ENCODE peak calls at places on chromosomes 5 and 9, in five cellular contexts. P is esophagus muscularis mucosa, R is GM12878, K is prostate gland, Y is H1. S is an unnamed sample.
A peak's percentile ranks its signal among the peaks of the same experiment; 100 is the strongest.

GRCh38 chr9:113143432-113144227 is 7.2 kb upstream of the SLC31A2 start:
- DNase-seq in P (no peak), R (no peak), K (no peak), Y (no peak), S (no peak)

GRCh38 chr9:130201399-130201873 is 29.2 kb downstream of the NCS1 start:
- DNase-seq in P (no peak), R (no peak), K (peak; percentile 59), Y (no peak), S (no peak)

GRCh38 chr5:147831465-147831864 is at the start of gene SPINK1:
- DNase-seq in P (no peak), R (no peak), K (no peak), Y (no peak), S (no peak)

GRCh38 chr5:72378636-72379289 is 58.6 kb downstream of the PTCD2 start:
- DNase-seq in P (no peak), R (no peak), K (no peak), Y (no peak), S (peak; percentile 49)

GRCh38 chr5:8730194-8730593 is 815.7 kb downstream of the SEMA5A start:
- DNase-seq in P (no peak), R (no peak), K (no peak), Y (no peak), S (no peak)

GRCh38 chr9:127311239-127311741 is 46.7 kb downstream of the GARNL3 start:
- DNase-seq in P (peak; percentile 91), R (no peak), K (peak; percentile 71), Y (peak; percentile 68), S (peak; percentile 45)

GRCh38 chr5:170420809-170421412 is 31.7 kb upstream of the KCNMB1 start:
- DNase-seq in P (no peak), R (no peak), K (peak; percentile 63), Y (peak; percentile 72), S (no peak)

GRCh38 chr5:17219006-17219422 is 1.6 kb downstream of the BASP1 start:
- DNase-seq in P (no peak), R (no peak), K (peak; percentile 17), Y (peak; percentile 79), S (peak; percentile 31)

GRCh38 chr5:139747583-139748504 is 47.8 kb upstream of the PSD2 start:
- DNase-seq in P (no peak), R (no peak), K (no peak), Y (peak; percentile 77), S (peak; percentile 36)

GRCh38 chr9:78294290-78295176 is 2.4 kb upstream of the PSAT1 start:
- DNase-seq in P (peak; percentile 90), R (no peak), K (no peak), Y (no peak), S (no peak)

GRCh38 chr5:17305964-17306725 is 88.7 kb downstream of the BASP1 start:
- DNase-seq in P (no peak), R (no peak), K (peak; percentile 92), Y (peak; percentile 49), S (peak; percentile 42)

GRCh38 chr9:80157561-80157983 is 585.8 kb downstream of the TLE4 start:
- DNase-seq in P (no peak), R (no peak), K (no peak), Y (no peak), S (no peak)

GRCh38 chr5:141914154-141914743 is 9.4 kb upstream of the DELE1 start:
- DNase-seq in P (no peak), R (no peak), K (no peak), Y (peak; percentile 77), S (peak; percentile 74)

GRCh38 chr5:171316258-171317121 is 7.4 kb downstream of the TLX3 start:
- DNase-seq in P (no peak), R (no peak), K (no peak), Y (peak; percentile 68), S (peak; percentile 81)

GRCh38 chr9:97983524-97984187 is 515 bp downstream of the ANP32B start:
- DNase-seq in P (no peak), R (no peak), K (peak; percentile 56), Y (peak; percentile 62), S (peak; percentile 47)

GRCh38 chr5:68494771-68495170 is 279.2 kb downstream of the PIK3R1 start:
- DNase-seq in P (no peak), R (no peak), K (no peak), Y (no peak), S (no peak)

GRCh38 chr5:33258553-33258952 is 182.2 kb upstream of the TARS1 start:
- DNase-seq in P (no peak), R (no peak), K (no peak), Y (no peak), S (no peak)

GRCh38 chr9:90326219-90326618 is 316.4 kb downstream of the DIRAS2 start:
- DNase-seq in P (no peak), R (no peak), K (no peak), Y (no peak), S (no peak)

GRCh38 chr5:58922392-58923171 is 339.7 kb downstream of the RAB3C start:
- DNase-seq in P (no peak), R (no peak), K (peak; percentile 88), Y (no peak), S (peak; percentile 14)

GRCh38 chr5:180332051-180332517 is 21.1 kb downstream of the GFPT2 start:
- DNase-seq in P (no peak), R (no peak), K (no peak), Y (peak; percentile 79), S (peak; percentile 53)

GRCh38 chr5:180331647-180331950 is 21.5 kb downstream of the GFPT2 start:
- DNase-seq in P (no peak), R (no peak), K (no peak), Y (no peak), S (no peak)

GRCh38 chr5:180330270-180330648 is 22.9 kb downstream of the GFPT2 start:
- DNase-seq in P (no peak), R (no peak), K (no peak), Y (no peak), S (no peak)

GRCh38 chr5:180329606-180330269 is 23.4 kb downstream of the GFPT2 start:
- DNase-seq in P (no peak), R (no peak), K (no peak), Y (no peak), S (no peak)

GRCh38 chr5:180330810-180331646 is 22.1 kb downstream of the GFPT2 start:
- DNase-seq in P (peak; percentile 95), R (no peak), K (no peak), Y (no peak), S (peak; percentile 51)
- TF ChIP-seq POLR2AphosphoS5 in P (peak; percentile 64), R (no peak), K (no peak), Y (no peak), S (peak; percentile 70)

GRCh38 chr5:75736273-75736672 is 19.0 kb upstream of the POC5 start:
- DNase-seq in P (no peak), R (no peak), K (no peak), Y (no peak), S (no peak)

GRCh38 chr5:75729321-75729720 is 12.1 kb upstream of the POC5 start:
- DNase-seq in P (no peak), R (no peak), K (no peak), Y (no peak), S (no peak)

GRCh38 chr5:75733767-75734166 is 16.5 kb upstream of the POC5 start:
- DNase-seq in P (no peak), R (no peak), K (no peak), Y (no peak), S (no peak)

DNA sequence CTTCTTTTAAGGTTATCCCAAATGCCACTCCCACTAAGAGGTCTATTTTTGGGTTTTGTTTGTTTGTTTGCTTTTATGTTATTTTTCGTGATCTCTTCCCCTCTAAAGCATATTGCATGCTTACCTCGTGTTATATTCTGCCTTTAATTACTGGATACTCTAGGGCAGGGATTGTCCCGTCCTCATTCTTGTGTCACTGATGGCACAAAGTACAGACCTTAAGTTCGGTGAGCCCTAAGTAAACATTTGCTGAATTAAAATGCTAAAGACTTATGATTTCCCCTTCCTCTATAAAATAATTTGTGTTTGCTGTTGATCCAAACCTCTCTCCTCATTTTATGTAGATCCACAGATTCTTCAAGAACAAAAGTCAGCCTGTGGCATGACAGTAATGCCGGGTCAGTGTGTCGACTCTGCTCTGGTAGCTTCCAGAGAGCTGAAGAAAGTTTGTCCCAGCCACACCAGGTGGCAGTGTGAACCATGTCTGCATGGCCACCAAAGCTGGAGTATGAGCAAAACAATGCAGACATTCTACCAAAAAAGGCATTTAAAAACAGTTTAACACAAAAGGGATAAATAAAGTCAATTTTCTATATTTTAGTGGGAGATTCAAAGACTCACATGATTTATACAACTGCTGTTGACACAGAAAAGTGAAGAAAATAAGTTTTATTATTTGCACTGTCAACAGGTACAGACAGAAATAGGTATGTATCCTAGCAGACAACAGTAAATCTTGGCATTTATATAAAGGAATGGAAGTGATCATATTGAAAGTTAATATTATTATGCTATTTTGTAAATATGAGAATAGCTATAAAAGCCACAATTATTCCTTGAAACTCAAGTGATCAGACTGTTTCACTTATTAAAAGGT is 17.9 kb upstream of the POC5 start:
- DNase-seq in P (no peak), R (peak; percentile 5), K (peak; percentile 28), Y (peak; percentile 51), S (no peak)
- TF ChIP-seq CTCF in P (no peak), R (peak; percentile 61), K (peak; percentile 42), Y (peak; percentile 70), S (no peak)

DNA sequence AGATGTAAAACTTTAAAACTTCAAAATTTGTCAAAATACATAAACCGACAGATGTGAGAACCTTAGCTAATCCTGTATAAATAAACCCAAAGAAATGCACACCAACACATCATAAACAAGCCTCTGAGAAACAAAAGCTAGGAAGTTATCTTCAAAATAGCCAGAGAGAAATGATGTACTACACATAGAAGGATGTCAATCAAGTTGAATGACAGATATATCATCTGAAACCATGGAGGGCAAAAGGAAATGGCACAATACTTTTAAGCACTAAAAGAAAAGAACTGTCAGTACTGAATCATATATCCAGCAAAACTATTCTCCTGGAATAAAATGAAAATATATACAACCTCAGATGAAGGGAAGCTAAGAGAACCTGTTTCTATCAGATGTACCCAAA is 595.1 kb upstream of the PTGER4 start:
- DNase-seq in P (no peak), R (no peak), K (no peak), Y (no peak), S (no peak)
- TF ChIP-seq POLR2A in P (no peak), R (no peak), K (no peak), Y (no peak), S (no peak)

GRCh38 chr9:131714161-131714646 is 25.7 kb downstream of the RAPGEF1 start:
- DNase-seq in P (no peak), R (no peak), K (peak; percentile 65), Y (no peak), S (peak; percentile 63)
- TF ChIP-seq POLR2AphosphoS5 in P (peak; percentile 79), R (no peak), K (peak; percentile 65), Y (no peak), S (peak; percentile 44)

GRCh38 chr9:22005700-22006605 is 3.2 kb downstream of the CDKN2B start:
- DNase-seq in P (no peak), R (no peak), K (no peak), Y (peak; percentile 73), S (peak; percentile 82)
- TF ChIP-seq CTCF in P (no peak), R (no peak), K (no peak), Y (no peak), S (no peak)